ENCODE peak calls at places on chromosomes 6 and 20, in nine cellular contexts. M, F, B, X, V, S, E, D and K are unnamed samples.

GRCh38 chr20:36162272-36162966 is 7.9 kb downstream of the EPB41L1 start:
- DNase-seq in E (peak; percentile 41), B (no peak), S (no peak), V (no peak), D (no peak), M (no peak), X (no peak), F (peak; percentile 33), K (no peak)

GRCh38 chr6:169240125-169240524 is 13.5 kb downstream of the THBS2 start:
- DNase-seq in B (no peak), V (no peak), M (no peak), S (no peak), E (no peak), F (no peak), X (peak; percentile 47), D (no peak), K (no peak)

GRCh38 chr6:93684339-93684738 is 265.0 kb upstream of the EPHA7 start:
- DNase-seq in D (no peak), B (no peak), V (no peak), X (no peak), M (no peak), S (no peak), F (no peak), E (no peak), K (peak; percentile 40)

GRCh38 chr6:98977606-98978292 is 30.0 kb upstream of the FBXL4 start:
- DNase-seq in F (no peak), V (no peak), D (no peak), M (no peak), E (no peak), B (no peak), X (no peak), S (no peak), K (no peak)

GRCh38 chr20:6735913-6736845 is 31.3 kb upstream of the BMP2 start:
- DNase-seq in S (no peak), V (no peak), D (no peak), M (no peak), X (no peak), B (no peak), E (no peak), F (no peak), K (no peak)

GRCh38 chr20:23408957-23409356 is 12.3 kb downstream of the NAPB start:
- DNase-seq in X (no peak), M (no peak), B (no peak), V (no peak), E (no peak), F (no peak), S (no peak), D (no peak), K (no peak)

GRCh38 chr6:160277546-160277945 is 18.9 kb upstream of the SLC22A2 start:
- DNase-seq in F (no peak), D (no peak), V (no peak), X (no peak), S (no peak), B (no peak), E (no peak), M (no peak), K (no peak)

GRCh38 chr20:22449115-22449973 is 135.0 kb downstream of the FOXA2 start:
- DNase-seq in D (no peak), F (no peak), E (no peak), V (no peak), S (no peak), M (no peak), X (peak; percentile 21), B (no peak), K (no peak)

GRCh38 chr6:84329077-84329476 is 101.6 kb upstream of the CEP162 start:
- DNase-seq in E (no peak), F (no peak), B (no peak), X (no peak), M (no peak), V (no peak), S (no peak), D (no peak), K (no peak)

GRCh38 chr6:52566853-52567279 is 10.0 kb downstream of the TRAM2 start:
- DNase-seq in V (no peak), F (no peak), E (peak; percentile 76), D (no peak), S (no peak), X (no peak), B (no peak), M (no peak), K (no peak)

GRCh38 chr20:5718896-5719595 is 31.2 kb upstream of the SHLD1 start:
- DNase-seq in S (no peak), E (no peak), F (peak; percentile 46), D (no peak), B (no peak), X (no peak), M (no peak), V (no peak), K (no peak)